ENCODE peak calls at places on chromosomes 7 and 10, in nine cellular contexts. D, O, S, N, R, C, K, X and E are unnamed samples.

GRCh38 chr10:15642095-15642494 is 77.6 kb downstream of the ITGA8 start:
- DNase-seq in O (no peak), C (no peak), K (no peak), D (peak; percentile 11), S (no peak), X (peak; percentile 35), R (no peak), N (peak; percentile 74), E (no peak)

GRCh38 chr10:14648042-14648765 is 126.5 kb downstream of the FAM107B start:
- DNase-seq in S (peak; percentile 25), K (no peak), X (peak; percentile 81), N (peak; percentile 62), C (no peak), O (no peak), R (peak; percentile 62), D (peak; percentile 65), E (no peak)

GRCh38 chr10:28118985-28119628 is 120.2 kb upstream of the ODAD2 start:
- DNase-seq in S (no peak), D (no peak), X (no peak), C (no peak), R (no peak), O (no peak), K (no peak), N (no peak), E (no peak)

GRCh38 chr10:75003891-75004290 is 107.6 kb upstream of the SAMD8 start:
- DNase-seq in R (no peak), K (no peak), N (peak; percentile 27), X (no peak), S (no peak), D (no peak), C (no peak), O (no peak), E (no peak)

GRCh38 chr10:17232276-17232987 is 4.4 kb downstream of the VIM start:
- DNase-seq in K (no peak), O (no peak), R (no peak), N (no peak), S (no peak), C (no peak), X (peak; percentile 42), D (peak; percentile 34), E (no peak)

GRCh38 chr10:111560042-111560441 is 483.2 kb downstream of the ADRA2A start:
- DNase-seq in K (no peak), D (no peak), S (no peak), N (peak; percentile 44), R (no peak), O (no peak), C (no peak), X (no peak), E (no peak)

GRCh38 chr7:142863891-142864685 is 9.2 kb downstream of the EPHB6 start:
- DNase-seq in S (no peak), O (no peak), K (no peak), C (no peak), R (no peak), D (no peak), N (no peak), X (no peak), E (no peak)

GRCh38 chr7:158266426-158266816 is 321.2 kb downstream of the PTPRN2 start:
- DNase-seq in D (no peak), O (no peak), C (no peak), S (no peak), K (no peak), X (no peak), N (no peak), R (no peak), E (no peak)

GRCh38 chr7:107372298-107372697 is 97.6 kb upstream of the GPR22 start:
- DNase-seq in O (no peak), K (no peak), S (no peak), X (peak; percentile 39), N (peak; percentile 44), D (peak; percentile 83), C (no peak), R (no peak), E (no peak)

GRCh38 chr10:117716896-117717295 is 174.3 kb downstream of the EMX2 start:
- DNase-seq in D (no peak), O (no peak), S (no peak), R (no peak), C (no peak), N (peak; percentile 11), K (no peak), X (no peak), E (no peak)

GRCh38 chr7:158245724-158246041 is 341.9 kb downstream of the PTPRN2 start:
- DNase-seq in X (no peak), S (no peak), N (no peak), D (no peak), K (no peak), O (no peak), R (no peak), C (no peak), E (no peak)

GRCh38 chr10:69232252-69232651 is 12.1 kb downstream of the HKDC1 start:
- DNase-seq in X (peak; percentile 77), O (peak; percentile 86), R (peak; percentile 34), S (no peak), K (peak; percentile 56), N (peak; percentile 81), C (no peak), D (peak; percentile 85), E (no peak)

GRCh38 chr10:92241158-92241500 is 49.7 kb downstream of the CPEB3 start:
- DNase-seq in D (peak; percentile 9), O (peak; percentile 10), X (no peak), N (peak; percentile 11), K (peak; percentile 9), S (no peak), C (no peak), R (peak; percentile 72), E (no peak)

GRCh38 chr10:54758791-54759190 is 42.2 kb downstream of the PCDH15 start:
- DNase-seq in C (no peak), K (peak; percentile 11), D (no peak), N (no peak), X (no peak), O (no peak), R (peak; percentile 2), S (no peak), E (no peak)

DNA sequence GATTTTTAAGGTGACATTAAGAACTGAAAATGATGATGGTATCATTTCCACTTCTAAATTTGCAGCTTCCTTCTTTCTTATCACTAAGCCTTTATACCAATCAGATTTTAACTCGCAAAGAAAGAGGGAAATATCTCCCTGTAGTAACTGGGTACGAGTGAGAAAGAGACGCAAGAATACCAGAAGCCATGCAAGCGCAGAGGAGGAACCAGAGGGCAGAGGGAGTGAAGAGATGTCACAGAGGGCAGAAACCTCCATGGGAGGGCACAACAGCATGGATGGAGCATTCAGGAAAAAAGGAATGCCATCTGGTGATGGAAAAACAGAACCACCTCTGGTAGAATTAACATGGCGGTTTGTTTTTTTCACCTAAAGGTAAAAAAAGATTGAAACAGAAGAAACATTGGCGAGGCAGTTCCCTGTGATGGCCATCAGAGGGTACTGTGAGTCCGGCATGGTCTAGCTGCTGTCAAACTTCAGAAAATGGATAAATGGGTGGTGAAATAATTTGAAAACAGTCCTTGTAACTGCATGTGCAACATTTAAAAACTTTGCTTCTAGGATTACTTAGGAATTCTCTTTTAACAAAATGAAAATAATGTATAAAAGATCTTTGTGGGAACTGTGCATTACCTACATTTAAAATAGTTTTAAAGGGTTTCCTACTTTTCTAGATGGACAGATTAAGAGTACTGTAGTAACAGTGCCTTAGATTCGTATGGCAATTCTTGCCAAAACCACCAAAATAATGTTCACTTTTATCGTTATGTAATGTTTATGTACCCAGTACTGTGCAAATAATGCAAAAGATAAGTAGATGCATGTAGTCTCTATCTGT is 91.8 kb downstream of the ARHGAP12 start:
- DNase-seq in C (peak; percentile 13), O (peak; percentile 68), N (peak; percentile 40), D (peak; percentile 48), R (peak; percentile 87), K (peak; percentile 62), S (no peak), X (peak; percentile 68), E (no peak)
- H3K4me3 ChIP-seq in C (no peak overlapping the region), O (no peak overlapping the region), N (no peak overlapping the region), D (no peak overlapping the region), R (no peak overlapping the region), K (no peak overlapping the region), S (no peak overlapping the region), X (no peak overlapping the region), E (no peak overlapping the region)

GRCh38 chr7:47503283-47503682 is 78.6 kb downstream of the TNS3 start:
- DNase-seq in N (peak; percentile 64), K (no peak), C (no peak), R (no peak), X (peak; percentile 70), S (no peak), O (no peak), D (peak; percentile 84), E (no peak)

GRCh38 chr7:47504546-47505316 is 77.2 kb downstream of the TNS3 start:
- DNase-seq in S (no peak), N (no peak), R (no peak), K (no peak), D (no peak), O (no peak), C (no peak), X (no peak), E (no peak)

GRCh38 chr7:47507514-47507913 is 74.4 kb downstream of the TNS3 start:
- DNase-seq in D (no peak), O (no peak), X (no peak), K (no peak), N (no peak), R (no peak), C (no peak), S (no peak), E (no peak)

GRCh38 chr7:47506716-47507354 is 75.1 kb downstream of the TNS3 start:
- DNase-seq in R (no peak), O (no peak), K (no peak), C (no peak), D (peak; percentile 59), S (no peak), N (peak; percentile 79), X (peak; percentile 86), E (no peak)

GRCh38 chr7:47505317-47506007 is 76.4 kb downstream of the TNS3 start:
- DNase-seq in C (no peak), D (no peak), N (no peak), O (no peak), R (no peak), S (no peak), K (no peak), X (no peak), E (no peak)
- H3K4me3 ChIP-seq in C (no peak overlapping the region), D (no peak overlapping the region), N (no peak overlapping the region), O (no peak overlapping the region), R (no peak overlapping the region), S (no peak overlapping the region), K (no peak overlapping the region), X (no peak overlapping the region), E (no peak overlapping the region)

DNA sequence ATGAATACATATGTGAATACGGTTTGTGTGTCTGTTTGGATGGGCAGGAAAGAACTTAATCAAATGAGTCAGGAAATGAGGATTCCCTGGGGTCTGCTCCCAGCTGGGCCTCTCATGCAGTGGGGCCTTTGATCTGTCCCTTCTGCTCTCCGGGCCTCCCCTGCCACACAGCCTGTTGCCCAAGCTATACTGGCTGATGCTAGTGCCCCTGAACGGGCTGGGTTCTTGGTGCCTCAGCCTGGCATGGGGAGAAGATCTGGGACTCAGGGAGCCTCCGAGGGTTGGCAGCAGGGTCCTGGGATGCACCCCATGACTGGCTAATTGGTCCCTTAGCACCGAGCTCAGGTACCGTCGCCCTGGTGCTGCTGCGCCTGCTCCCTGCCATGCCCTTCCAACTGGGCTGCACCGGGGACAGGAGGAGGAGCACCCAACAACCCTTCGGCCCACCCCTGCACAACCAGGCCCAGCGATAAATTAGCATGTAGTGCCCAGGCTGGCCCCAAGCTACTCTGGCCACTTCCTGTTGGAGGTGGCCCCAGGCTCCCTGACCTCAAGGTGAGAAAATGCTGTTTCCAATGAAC is 59.9 kb upstream of the DUSP5 start:
- DNase-seq in K (no peak), S (no peak), R (no peak), X (no peak), D (no peak), C (no peak), O (no peak), N (no peak), E (no peak)
- H3K4me3 ChIP-seq in K (no peak overlapping the region), S (no peak overlapping the region), R (no peak overlapping the region), X (no peak overlapping the region), D (no peak overlapping the region), C (no peak overlapping the region), O (no peak overlapping the region), N (no peak overlapping the region), E (no peak overlapping the region)

GRCh38 chr10:13161267-13162012 is at the start of gene MCM10:
- DNase-seq in K (peak; percentile 100), S (peak; percentile 98), R (peak; percentile 100), C (peak; percentile 92), X (peak; percentile 100), O (peak; percentile 99), N (peak; percentile 99), D (peak; percentile 100), E (peak; percentile 99)
- H3K4me3 ChIP-seq in K (peak within 1 kb of the TSS; percentile 74), S (peak within 1 kb of the TSS; percentile 36), R (peak within 1 kb of the TSS; percentile 89), C (peak within 1 kb of the TSS; percentile 81), X (peak within 1 kb of the TSS; percentile 63), O (peak within 1 kb of the TSS; percentile 71), N (peak within 1 kb of the TSS; percentile 62), D (peak within 1 kb of the TSS; percentile 50), E (peak within 1 kb of the TSS; percentile 70)